ENCODE peak calls at places on chromosomes 1 and 21, in ten cellular contexts. B, Q, E, P, Z, O, T, M, V and G are unnamed samples.

GRCh38 chr1:227654858-227655752 is 80.0 kb downstream of the JMJD4 start:
- DNase-seq in B (no peak), Q (no peak), E (no peak), P (no peak), Z (no peak), O (no peak), T (no peak), M (no peak), V (peak; percentile 6), G (no peak)

GRCh38 chr1:97307151-97307550 is 585.6 kb downstream of the PTBP2 start:
- DNase-seq in B (no peak), Q (no peak), E (no peak), P (no peak), Z (no peak), O (no peak), T (no peak), M (no peak), V (no peak), G (no peak)

GRCh38 chr1:156228501-156228900 is 13.5 kb upstream of the BGLAP start:
- DNase-seq in B (no peak), Q (no peak), E (no peak), P (no peak), Z (no peak), O (no peak), T (no peak), M (no peak), V (no peak), G (peak; percentile 68)

GRCh38 chr1:6794164-6794563 is 8.9 kb downstream of the CAMTA1 start:
- DNase-seq in B (no peak), Q (no peak), E (peak; percentile 26), P (no peak), Z (peak; percentile 25), O (no peak), T (no peak), M (no peak), V (peak; percentile 61), G (no peak)

GRCh38 chr1:216847385-216848036 is 124.3 kb upstream of the ESRRG start:
- DNase-seq in B (no peak), Q (no peak), E (no peak), P (no peak), Z (no peak), O (no peak), T (no peak), M (peak; percentile 51), V (peak; percentile 56), G (no peak)

GRCh38 chr21:43645414-43645891 is 13.8 kb downstream of the HSF2BP start:
- DNase-seq in B (peak; percentile 67), Q (peak; percentile 56), E (no peak), P (peak; percentile 35), Z (peak; percentile 82), O (no peak), T (no peak), M (peak; percentile 78), V (peak; percentile 79), G (peak; percentile 85)

GRCh38 chr1:175918364-175918801 is 175.0 kb upstream of the TNR start:
- DNase-seq in B (no peak), Q (no peak), E (no peak), P (no peak), Z (no peak), O (no peak), T (no peak), M (no peak), V (no peak), G (no peak)

GRCh38 chr1:2174348-2175054 is 20.1 kb downstream of the FAAP20 start:
- DNase-seq in B (no peak), Q (peak; percentile 90), E (peak; percentile 28), P (no peak), Z (no peak), O (peak; percentile 43), T (no peak), M (peak; percentile 79), V (peak; percentile 71), G (peak; percentile 91)

GRCh38 chr1:154910851-154911250 is 25.7 kb downstream of the PMVK start:
- DNase-seq in B (no peak), Q (no peak), E (no peak), P (no peak), Z (no peak), O (no peak), T (peak; percentile 37), M (no peak), V (no peak), G (no peak)

GRCh38 chr21:44955141-44955802 is 15.4 kb downstream of the SLX9 start:
- DNase-seq in B (no peak), Q (no peak), E (no peak), P (no peak), Z (no peak), O (no peak), T (no peak), M (no peak), V (no peak), G (no peak)

GRCh38 chr1:226549094-226549936 is 751 bp downstream of the STUM start:
- DNase-seq in B (no peak), Q (no peak), E (no peak), P (no peak), Z (no peak), O (peak; percentile 8), T (no peak), M (no peak), V (peak; percentile 7), G (no peak)

GRCh38 chr1:174976436-174977107 is 23.2 kb upstream of the CACYBP start:
- DNase-seq in B (no peak), Q (no peak), E (no peak), P (no peak), Z (no peak), O (no peak), T (no peak), M (peak; percentile 48), V (peak; percentile 61), G (no peak)

GRCh38 chr1:211356723-211357418 is 30.2 kb downstream of the TRAF5 start:
- DNase-seq in B (no peak), Q (no peak), E (no peak), P (no peak), Z (no peak), O (no peak), T (no peak), M (peak; percentile 39), V (peak; percentile 29), G (no peak)

GRCh38 chr1:201001962-201002361 is 21.6 kb downstream of the KIF21B start:
- DNase-seq in B (no peak), Q (no peak), E (no peak), P (no peak), Z (no peak), O (no peak), T (no peak), M (no peak), V (no peak), G (no peak)

GRCh38 chr1:11407301-11407994 is 71.5 kb upstream of the DISP3 start:
- DNase-seq in B (no peak), Q (no peak), E (no peak), P (no peak), Z (no peak), O (no peak), T (no peak), M (no peak), V (no peak), G (no peak)

GRCh38 chr1:21337010-21337437 is 46.8 kb upstream of the ECE1 start:
- DNase-seq in B (no peak), Q (no peak), E (no peak), P (no peak), Z (no peak), O (no peak), T (no peak), M (no peak), V (no peak), G (no peak)

GRCh38 chr1:68363346-68363745 is 86.4 kb downstream of the RPE65 start:
- DNase-seq in B (no peak), Q (no peak), E (no peak), P (no peak), Z (no peak), O (no peak), T (no peak), M (no peak), V (peak; percentile 25), G (no peak)

GRCh38 chr1:22619808-22620207 is 16.6 kb upstream of the C1QA start:
- DNase-seq in B (no peak), Q (no peak), E (no peak), P (no peak), Z (no peak), O (no peak), T (no peak), M (no peak), V (no peak), G (no peak)

GRCh38 chr1:173210716-173211231 is 3.6 kb upstream of the TNFSF4 start:
- DNase-seq in B (no peak), Q (no peak), E (no peak), P (no peak), Z (no peak), O (no peak), T (no peak), M (no peak), V (no peak), G (no peak)

GRCh38 chr21:26385721-26386120 is 187.4 kb downstream of the CYYR1 start:
- DNase-seq in B (no peak), Q (no peak), E (no peak), P (no peak), Z (no peak), O (no peak), T (no peak), M (no peak), V (peak; percentile 21), G (no peak)

GRCh38 chr1:24828183-24828886 is 83.1 kb downstream of the CLIC4 start:
- DNase-seq in B (no peak), Q (no peak), E (no peak), P (no peak), Z (no peak), O (no peak), T (no peak), M (no peak), V (no peak), G (no peak)

GRCh38 chr1:109357673-109358072 is 40.0 kb downstream of the SORT1 start:
- DNase-seq in B (no peak), Q (no peak), E (no peak), P (no peak), Z (no peak), O (no peak), T (no peak), M (no peak), V (no peak), G (no peak)

GRCh38 chr1:2215329-2215728 is 12.8 kb upstream of the SKI start:
- DNase-seq in B (peak; percentile 25), Q (no peak), E (no peak), P (no peak), Z (no peak), O (no peak), T (peak; percentile 81), M (no peak), V (no peak), G (no peak)

GRCh38 chr1:22826630-22827580 is 116.3 kb downstream of the EPHB2 start:
- DNase-seq in B (no peak), Q (no peak), E (no peak), P (no peak), Z (no peak), O (no peak), T (no peak), M (no peak), V (peak; percentile 40), G (peak; percentile 83)

GRCh38 chr21:45290948-45291612 is 3.4 kb upstream of the POFUT2 start:
- DNase-seq in B (no peak), Q (no peak), E (no peak), P (no peak), Z (no peak), O (no peak), T (no peak), M (no peak), V (no peak), G (peak; percentile 84)

GRCh38 chr1:183989604-183990003 is 47.9 kb downstream of the COLGALT2 start:
- DNase-seq in B (no peak), Q (no peak), E (no peak), P (no peak), Z (no peak), O (no peak), T (no peak), M (no peak), V (no peak), G (no peak)

GRCh38 chr1:58783993-58784757 is at the start of gene JUN:
- DNase-seq in B (peak; percentile 100), Q (peak; percentile 99), E (peak; percentile 98), P (peak; percentile 99), Z (peak; percentile 93), O (peak; percentile 98), T (peak; percentile 100), M (peak; percentile 100), V (peak; percentile 100), G (peak; percentile 100)

GRCh38 chr1:230048922-230049321 is 18.1 kb upstream of the GALNT2 start:
- DNase-seq in B (no peak), Q (no peak), E (no peak), P (no peak), Z (no peak), O (no peak), T (no peak), M (no peak), V (no peak), G (no peak)